ENCODE peak calls at places on chromosomes 12 and 14, in eight cellular contexts. J is NCI-H2029, H is WTC11, E is spleen, R is T-helper 9 cell, W is endothelial cell, L is hepatic stellate cell, U is sciatic nerve. Q is an unnamed sample.

GRCh38 chr12:82414926-82415325 is 56.6 kb downstream of the METTL25 start:
- DNase-seq in H (no peak), L (no peak), R (no peak), J (no peak), U (no peak), E (no peak), W (no peak), Q (no peak)

GRCh38 chr12:57216931-57217871 is 607 bp downstream of the NXPH4 start:
- DNase-seq in L (peak), E (no peak), R (peak), W (no peak), H (no peak), J (peak), U (no peak), Q (no peak)

GRCh38 chr14:83940253-83940652 is 1589.7 kb upstream of the FLRT2 start:
- DNase-seq in H (no peak), J (no peak), R (no peak), W (no peak), L (no peak), E (no peak), U (no peak), Q (no peak)

GRCh38 chr12:76422878-76423438 is 74.7 kb upstream of the BBS10 start:
- DNase-seq in R (no peak), U (no peak), W (no peak), H (no peak), L (no peak), J (no peak), E (no peak), Q (no peak)

GRCh38 chr14:75158843-75159614 is 17.4 kb downstream of the TMED10 start:
- DNase-seq in U (no peak), J (no peak), L (no peak), E (no peak), H (no peak), W (no peak), R (no peak), Q (no peak)

GRCh38 chr12:79615596-79616560 is 74.9 kb downstream of the PAWR start:
- DNase-seq in R (no peak), W (no peak), J (no peak), U (no peak), H (no peak), E (no peak), L (no peak), Q (peak)

GRCh38 chr12:117832459-117833457 is 136.0 kb downstream of the KSR2 start:
- DNase-seq in E (no peak), J (no peak), H (no peak), U (no peak), L (peak), R (no peak), W (no peak), Q (no peak)

GRCh38 chr14:32020882-32021281 is 56.2 kb upstream of the ARHGAP5 start:
- DNase-seq in L (no peak), E (no peak), J (no peak), R (no peak), W (no peak), U (no peak), H (no peak), Q (no peak)

GRCh38 chr12:108955225-108955835 is 65.5 kb downstream of the SVOP start:
- DNase-seq in L (no peak), H (no peak), W (no peak), R (no peak), E (no peak), J (peak), U (no peak), Q (no peak)

GRCh38 chr14:34593740-34594375 is 36.1 kb downstream of the SNX6 start:
- DNase-seq in W (no peak), R (no peak), L (peak), E (no peak), U (peak), J (no peak), H (no peak), Q (no peak)

GRCh38 chr14:81315344-81315743 is 84.8 kb downstream of the STON2 start:
- DNase-seq in E (no peak), W (no peak), L (no peak), H (peak), U (no peak), J (no peak), R (no peak), Q (no peak)

GRCh38 chr14:75522224-75522764 is at the start of gene BATF:
- DNase-seq in U (no peak), J (no peak), H (no peak), W (no peak), R (peak), L (no peak), E (peak), Q (peak)

Q was measured in GM13977.